ENCODE peak calls at places on chromosomes 3 and 15, in six cellular contexts. F is osteoblast, J is stomach, A is HTR-8/SVneo, K is Caki2, L is DMS153. G is an unnamed sample.

GRCh38 chr3:37809846-37810447 is 51.7 kb upstream of the CTDSPL start:
- DNase-seq in F (no peak), K (no peak), A (no peak), J (no peak), L (no peak), G (no peak)

GRCh38 chr3:183597959-183598358 is 37.5 kb upstream of the KLHL24 start:
- DNase-seq in J (no peak), L (no peak), A (no peak), K (no peak), F (no peak), G (no peak)

GRCh38 chr15:33344111-33344510 is 33.3 kb downstream of the RYR3 start:
- DNase-seq in J (no peak), F (no peak), A (no peak), L (no peak), K (no peak), G (no peak)

GRCh38 chr3:147838650-147839049 is 429.5 kb downstream of the ZIC1 start:
- DNase-seq in K (no peak), J (no peak), L (no peak), F (no peak), A (no peak), G (no peak)

GRCh38 chr3:15979490-15979889 is 181.7 kb upstream of the ANKRD28 start:
- DNase-seq in L (no peak), K (no peak), A (no peak), J (no peak), F (no peak), G (no peak)

GRCh38 chr15:79874242-79874641 is 22.6 kb downstream of the MTHFS start:
- DNase-seq in L (no peak), J (no peak), F (no peak), K (peak; percentile 51), A (no peak), G (no peak)

GRCh38 chr3:14411166-14411526 is 8.7 kb downstream of the SLC6A6 start:
- DNase-seq in K (no peak), J (peak; percentile 84), F (peak; percentile 35), L (no peak), A (no peak), G (no peak)

GRCh38 chr3:126937533-126938432 is 45.1 kb upstream of the PLXNA1 start:
- DNase-seq in J (no peak), K (peak; percentile 23), L (peak; percentile 11), A (no peak), F (no peak), G (peak; percentile 62)

GRCh38 chr3:5787863-5788488 is 600.5 kb downstream of the EDEM1 start:
- DNase-seq in F (no peak), K (no peak), J (no peak), L (peak; percentile 15), A (no peak), G (peak; percentile 33)

GRCh38 chr15:78210349-78210717 is 24.0 kb downstream of the ACSBG1 start:
- DNase-seq in L (no peak), A (no peak), J (peak; percentile 23), F (no peak), K (no peak), G (no peak)

GRCh38 chr15:67076147-67076843 is 10.9 kb downstream of the SMAD3 start:
- DNase-seq in A (no peak), L (no peak), K (peak; percentile 91), J (peak; percentile 58), F (peak; percentile 75), G (no peak)

GRCh38 chr3:106329505-106329904 is 460.7 kb upstream of the CBLB start:
- DNase-seq in J (no peak), F (no peak), A (no peak), K (no peak), L (no peak), G (no peak)

GRCh38 chr3:69325151-69325550 is 60.7 kb downstream of the FRMD4B start:
- DNase-seq in J (no peak), K (no peak), F (no peak), L (no peak), A (no peak), G (no peak)

GRCh38 chr15:77027697-77028450 is 32.9 kb downstream of the PSTPIP1 start:
- DNase-seq in J (no peak), A (no peak), K (no peak), F (peak; percentile 89), L (no peak), G (peak; percentile 56)

GRCh38 chr3:171461087-171461917 is 1.1 kb upstream of the TNIK start:
- DNase-seq in L (peak; percentile 62), K (no peak), J (no peak), F (no peak), A (peak; percentile 41), G (no peak)

GRCh38 chr3:100254168-100254777 is 6.5 kb upstream of the TBC1D23 start:
- DNase-seq in A (peak; percentile 56), L (peak; percentile 67), J (peak; percentile 47), F (peak; percentile 43), K (peak; percentile 18), G (peak; percentile 48)

GRCh38 chr15:89486726-89487050 is 9.7 kb downstream of the RHCG start:
- DNase-seq in J (no peak), L (no peak), F (no peak), K (no peak), A (no peak), G (no peak)

GRCh38 chr15:66594344-66594743 is 28.5 kb upstream of the LCTL start:
- DNase-seq in K (no peak), J (no peak), F (peak; percentile 4), A (no peak), L (no peak), G (no peak)

GRCh38 chr15:78284758-78285157 is 14.7 kb downstream of the SKIC8 start:
- DNase-seq in L (no peak), A (no peak), K (no peak), J (no peak), F (no peak), G (no peak)

GRCh38 chr3:188860147-188860546 is 311.6 kb upstream of the TPRG1 start:
- DNase-seq in A (no peak), F (no peak), K (no peak), L (no peak), J (no peak), G (no peak)

GRCh38 chr3:134255399-134255798 is 4.7 kb upstream of the RYK start:
- DNase-seq in F (no peak), K (no peak), A (no peak), J (no peak), L (no peak), G (no peak)

GRCh38 chr3:74314696-74315095 is 299.8 kb downstream of the CNTN3 start:
- DNase-seq in A (no peak), J (no peak), K (no peak), L (no peak), F (no peak), G (no peak)

G was measured in left ventricle myocardium superior.